ENCODE peak calls at places on chromosomes 16 and 17, in ten cellular contexts. O is mesothelial cell of epicardium; A is stimulated activated CD4-positive, alpha-beta T cell treated with anti-CD3 and anti-CD28 coated beads, Interleukin-4, amount 100 ng/mL, for 1 hour; Y is BJ; C is caudate nucleus; V is omental fat pad; J is HFFc6; T is activated effector memory CD4-positive, alpha-beta T cell treated with anti-CD3 and anti-CD28 coated beads, Interleukin-2, amount 50 U/mL, for 16 hours; U is body of pancreas; W is T1000. H is an unnamed sample.
A peak's percentile ranks its signal among the peaks of the same experiment; 100 is the strongest.

GRCh38 chr16:66830422-66831404 is at the start of gene NAE1:
- DNase-seq in O (peak; percentile 90), A (peak; percentile 90), Y (peak; percentile 32), C (peak; percentile 80), V (no peak), J (peak; percentile 63), T (peak; percentile 96), U (peak; percentile 88), W (peak; percentile 79), H (no peak)

GRCh38 chr17:76272541-76273434 is 7.6 kb downstream of the UBALD2 start:
- DNase-seq in O (no peak), A (peak; percentile 58), Y (no peak), C (no peak), V (no peak), J (no peak), T (peak; percentile 79), U (no peak), W (no peak), H (no peak)

GRCh38 chr17:80124351-80124981 is 22.5 kb downstream of the EIF4A3 start:
- DNase-seq in O (no peak), A (no peak), Y (no peak), C (no peak), V (no peak), J (no peak), T (peak; percentile 44), U (peak; percentile 58), W (no peak), H (no peak)

GRCh38 chr16:59604331-59604730 is 870.2 kb upstream of the GOT2 start:
- DNase-seq in O (no peak), A (no peak), Y (no peak), C (no peak), V (no peak), J (no peak), T (no peak), U (no peak), W (no peak), H (no peak)

GRCh38 chr17:57665128-57665527 is 80.0 kb downstream of the CCDC182 start:
- DNase-seq in O (no peak), A (no peak), Y (no peak), C (no peak), V (no peak), J (no peak), T (peak; percentile 46), U (no peak), W (no peak), H (no peak)

GRCh38 chr17:45775576-45776011 is 8.5 kb upstream of the CRHR1 start:
- DNase-seq in O (no peak), A (no peak), Y (no peak), C (no peak), V (no peak), J (no peak), T (no peak), U (peak; percentile 97), W (no peak), H (no peak)

GRCh38 chr16:22314661-22315626 is 17.7 kb downstream of the POLR3E start:
- DNase-seq in O (no peak), A (no peak), Y (no peak), C (no peak), V (no peak), J (no peak), T (peak; percentile 38), U (no peak), W (no peak), H (no peak)

GRCh38 chr17:42329025-42329976 is 41.0 kb downstream of the STAT5A start:
- DNase-seq in O (no peak), A (no peak), Y (peak; percentile 52), C (no peak), V (no peak), J (peak; percentile 78), T (no peak), U (no peak), W (peak; percentile 66), H (no peak)

GRCh38 chr16:546909-547770 is 13.1 kb upstream of the PRR35 start:
- DNase-seq in O (peak; percentile 55), A (peak; percentile 66), Y (no peak), C (no peak), V (no peak), J (no peak), T (peak; percentile 85), U (peak; percentile 73), W (peak; percentile 69), H (no peak)

GRCh38 chr16:57935904-57936303 is 35.0 kb downstream of the CNGB1 start:
- DNase-seq in O (no peak), A (no peak), Y (no peak), C (no peak), V (no peak), J (no peak), T (no peak), U (no peak), W (no peak), H (no peak)